ENCODE peak calls at places on chromosomes 6 and 20, in four cellular contexts. J is right lobe of liver, G is A549, L is adrenal gland. Q is an unnamed sample.

GRCh38 chr6:133130863-133131262 is 110.3 kb upstream of the EYA4 start:
- DNase-seq in J (no peak), G (peak), L (peak), Q (no peak)

GRCh38 chr6:14001329-14002012 is 76.7 kb downstream of the RNF182 start:
- DNase-seq in J (no peak), G (peak), L (no peak), Q (no peak)

GRCh38 chr20:63499333-63499969 is 568 bp upstream of the EEF1A2 start:
- DNase-seq in J (peak), G (no peak), L (peak), Q (no peak)

GRCh38 chr6:87366428-87366827 is 21.8 kb downstream of the C6orf163 start:
- DNase-seq in J (no peak), G (no peak), L (no peak), Q (no peak)

GRCh38 chr6:154721460-154721859 is 11.8 kb upstream of the SCAF8 start:
- DNase-seq in J (no peak), G (no peak), L (no peak), Q (no peak)

GRCh38 chr20:8583209-8584106 is 451.4 kb downstream of the PLCB1 start:
- DNase-seq in J (no peak), G (no peak), L (no peak), Q (no peak)

GRCh38 chr6:21740719-21741118 is 147.2 kb downstream of the SOX4 start:
- DNase-seq in J (no peak), G (no peak), L (no peak), Q (no peak)

GRCh38 chr6:168155193-168155592 is 76.2 kb upstream of the FRMD1 start:
- DNase-seq in J (no peak), G (peak), L (no peak), Q (no peak)

GRCh38 chr20:20549699-20550098 is 162.7 kb downstream of the RALGAPA2 start:
- DNase-seq in J (no peak), G (no peak), L (no peak), Q (no peak)

GRCh38 chr6:12548526-12548925 is 168.0 kb upstream of the PHACTR1 start:
- DNase-seq in J (no peak), G (no peak), L (no peak), Q (no peak)

GRCh38 chr20:20060234-20060998 is 8.1 kb downstream of the CFAP61 start:
- DNase-seq in J (no peak), G (no peak), L (no peak), Q (no peak)

GRCh38 chr6:4935981-4936680 is 67.7 kb downstream of the RPP40 start:
- DNase-seq in J (no peak), G (no peak), L (no peak), Q (no peak)

DNA sequence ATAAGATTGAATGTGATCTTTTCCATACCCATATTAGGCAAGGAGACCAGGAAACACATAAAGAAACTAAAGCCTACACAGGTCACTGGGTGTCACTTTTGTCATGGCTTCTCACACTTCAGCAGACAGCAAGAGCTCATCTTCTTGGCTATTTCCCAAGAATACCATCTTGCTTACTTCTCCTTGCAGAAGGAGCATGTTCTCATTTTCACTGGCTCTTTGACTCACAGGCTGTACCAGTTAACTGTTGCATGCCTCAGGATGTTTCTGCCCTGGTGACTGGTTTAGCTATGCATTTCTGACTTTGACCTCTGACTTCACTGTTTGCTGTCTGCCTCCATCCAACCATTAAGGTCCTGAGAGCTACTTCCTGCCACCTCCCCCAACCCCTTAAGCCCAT is 40.3 kb upstream of the OGFRL1 start:
- DNase-seq in J (no peak), G (peak), L (no peak), Q (no peak)
- TF ChIP-seq CTCF in J (no peak), G (no peak), L (no peak), Q (no peak)

GRCh38 chr6:142146828-142147662 is at the start of the genes NMBR and VTA1:
- DNase-seq in J (peak), G (peak), L (peak), Q (peak)
- TF ChIP-seq POLR2A in J (peak), G (peak), L (peak), Q (no peak)

DNA sequence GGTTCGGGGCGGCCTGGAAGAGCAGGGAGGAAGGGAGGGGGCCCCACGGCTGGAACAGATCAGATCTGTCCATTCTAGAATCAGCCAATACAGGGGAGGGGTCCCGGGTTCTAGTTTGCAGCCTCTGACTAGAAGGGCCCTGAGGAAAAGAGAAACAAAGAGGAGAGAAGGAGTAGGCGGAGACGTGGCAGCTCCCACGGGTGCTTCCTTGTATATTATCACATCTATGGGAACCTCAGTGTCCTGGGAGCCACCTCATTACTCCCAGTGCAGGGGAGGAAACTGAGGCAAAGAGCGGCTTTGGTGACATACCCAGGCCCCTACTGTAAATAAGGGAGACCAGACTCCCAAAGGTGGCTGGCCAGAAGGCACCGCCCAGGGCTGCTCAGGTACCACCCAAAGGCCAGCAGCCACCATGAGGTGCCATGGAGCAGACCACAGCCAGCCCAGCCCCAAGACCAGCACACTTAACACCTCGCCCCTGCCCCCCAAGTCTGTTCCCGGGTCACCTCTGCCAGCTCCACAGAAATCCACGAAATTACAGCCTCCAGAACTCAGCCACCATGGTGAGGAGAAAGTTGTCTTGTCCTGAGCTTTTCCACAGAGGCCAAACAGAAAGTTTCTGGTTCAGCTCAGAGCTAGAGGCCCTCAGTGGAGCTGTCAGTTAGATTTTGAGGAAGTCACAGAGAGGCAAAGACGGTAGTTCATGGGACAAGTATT is 2.1 kb downstream of the ZC3H12D start:
- DNase-seq in J (no peak), G (no peak), L (no peak), Q (no peak)
- H3K4me3 ChIP-seq in J (no peak), G (no peak), L (no peak), Q (no peak)

GRCh38 chr6:28105286-28105685 is 19.1 kb upstream of the ZSCAN16 start:
- DNase-seq in J (no peak), G (peak), L (no peak), Q (no peak)
- TF ChIP-seq CTCF in J (no peak), G (no peak), L (no peak), Q (no peak)

GRCh38 chr6:142903806-142904205 is 41.2 kb downstream of the HIVEP2 start:
- DNase-seq in J (no peak), G (no peak), L (no peak), Q (no peak)

GRCh38 chr6:142900467-142900961 is 44.5 kb downstream of the HIVEP2 start:
- DNase-seq in J (no peak), G (no peak), L (no peak), Q (no peak)

GRCh38 chr6:142901616-142902015 is 43.4 kb downstream of the HIVEP2 start:
- DNase-seq in J (no peak), G (no peak), L (no peak), Q (no peak)

GRCh38 chr6:142899101-142899760 is 45.7 kb downstream of the HIVEP2 start:
- DNase-seq in J (no peak), G (no peak), L (no peak), Q (no peak)

DNA sequence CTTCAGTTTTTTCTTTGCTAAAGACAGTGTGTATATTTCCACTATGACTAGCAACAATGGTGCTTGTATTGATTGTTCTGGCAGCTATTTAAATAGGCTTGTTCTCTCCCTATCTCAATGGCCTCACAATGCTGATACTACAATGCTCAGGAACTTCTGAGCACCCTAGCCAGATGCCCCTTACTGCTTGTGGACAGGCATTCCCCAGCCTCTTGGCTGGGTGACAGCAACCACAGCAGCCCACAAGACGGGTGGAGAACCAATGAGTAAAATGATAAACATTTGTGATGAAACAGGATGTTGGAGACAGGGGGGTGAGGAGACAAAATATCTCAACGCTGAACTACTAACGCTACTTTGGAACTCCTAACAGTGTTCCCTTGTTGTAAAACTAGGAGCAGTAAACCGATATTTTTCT is 42.3 kb downstream of the HIVEP2 start:
- DNase-seq in J (no peak), G (no peak), L (peak), Q (no peak)
- TF ChIP-seq POLR2A in J (no peak), G (no peak), L (no peak), Q (no peak)

DNA sequence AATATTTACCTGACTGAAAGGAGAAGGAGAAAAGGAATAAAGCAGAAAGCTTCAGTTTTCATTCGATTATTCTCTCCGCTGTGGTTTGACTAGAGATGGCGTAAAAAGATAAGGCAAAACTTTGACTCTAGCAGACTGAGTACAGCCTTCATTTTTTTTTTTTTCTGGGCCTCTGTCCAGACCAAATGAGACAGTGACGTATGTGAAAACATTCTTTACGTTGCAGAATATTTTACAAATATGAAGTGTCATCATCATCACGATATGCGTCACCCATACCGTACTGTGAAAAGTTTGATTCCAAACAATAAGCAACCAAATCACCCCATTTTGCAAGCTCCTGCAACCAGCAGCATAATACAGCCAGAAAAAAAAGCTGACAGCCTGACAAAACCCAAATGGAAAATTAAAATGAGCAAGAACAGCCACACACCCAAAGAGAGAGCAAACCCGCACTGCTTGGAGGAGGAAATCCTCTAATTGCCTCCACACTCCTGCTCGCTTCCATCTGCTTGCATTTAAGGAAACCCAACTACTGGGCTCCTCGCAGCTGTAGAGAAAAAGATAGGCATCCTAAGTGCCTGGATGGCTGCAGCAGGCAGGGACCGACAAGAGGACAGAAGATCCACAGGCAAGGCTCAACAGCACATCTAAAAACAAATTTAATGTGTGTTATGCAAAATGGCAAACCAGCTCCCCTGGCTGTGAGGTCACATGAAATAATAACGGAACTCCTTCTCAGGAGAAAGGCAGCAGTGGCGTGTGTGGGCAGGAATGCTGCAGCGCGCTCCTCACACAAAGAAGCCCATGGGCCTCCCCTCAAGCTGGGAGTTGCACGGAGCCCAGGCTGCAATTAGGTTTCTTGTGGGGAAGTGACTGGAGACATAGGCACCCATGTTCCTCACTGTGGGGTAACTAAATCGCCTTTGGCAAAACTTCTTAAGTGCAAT is 113.1 kb downstream of the FYN start:
- DNase-seq in J (no peak), G (no peak), L (no peak), Q (no peak)
- H3K4me3 ChIP-seq in J (no peak), G (no peak), L (no peak), Q (no peak)

GRCh38 chr20:18287915-18288747 is at the start of gene ZNF133:
- DNase-seq in J (peak), G (peak), L (peak), Q (peak)
- TF ChIP-seq CTCF in J (no peak), G (no peak), L (no peak), Q (no peak)

DNA sequence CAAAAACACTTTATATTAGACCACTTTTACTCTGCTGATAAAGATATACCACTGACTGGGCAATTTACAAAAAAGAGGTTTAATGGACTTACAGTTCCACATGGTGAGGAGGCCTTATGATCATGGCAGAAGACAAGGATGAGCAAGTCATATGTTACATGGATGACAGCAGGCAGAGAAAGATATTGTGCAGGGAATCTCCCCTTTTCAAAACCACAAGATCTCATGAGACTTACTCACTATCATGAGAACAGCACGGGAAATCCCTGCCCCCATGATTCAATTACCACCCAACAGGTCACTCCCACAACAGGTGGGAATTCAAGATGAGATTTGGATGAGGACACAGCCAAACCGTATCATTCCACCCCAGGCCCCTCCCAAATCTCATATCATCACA is 1383.8 kb upstream of the MAP3K7 start:
- DNase-seq in J (no peak), G (no peak), L (no peak), Q (no peak)
- TF ChIP-seq POLR2A in J (no peak), G (no peak), L (no peak), Q (no peak)

DNA sequence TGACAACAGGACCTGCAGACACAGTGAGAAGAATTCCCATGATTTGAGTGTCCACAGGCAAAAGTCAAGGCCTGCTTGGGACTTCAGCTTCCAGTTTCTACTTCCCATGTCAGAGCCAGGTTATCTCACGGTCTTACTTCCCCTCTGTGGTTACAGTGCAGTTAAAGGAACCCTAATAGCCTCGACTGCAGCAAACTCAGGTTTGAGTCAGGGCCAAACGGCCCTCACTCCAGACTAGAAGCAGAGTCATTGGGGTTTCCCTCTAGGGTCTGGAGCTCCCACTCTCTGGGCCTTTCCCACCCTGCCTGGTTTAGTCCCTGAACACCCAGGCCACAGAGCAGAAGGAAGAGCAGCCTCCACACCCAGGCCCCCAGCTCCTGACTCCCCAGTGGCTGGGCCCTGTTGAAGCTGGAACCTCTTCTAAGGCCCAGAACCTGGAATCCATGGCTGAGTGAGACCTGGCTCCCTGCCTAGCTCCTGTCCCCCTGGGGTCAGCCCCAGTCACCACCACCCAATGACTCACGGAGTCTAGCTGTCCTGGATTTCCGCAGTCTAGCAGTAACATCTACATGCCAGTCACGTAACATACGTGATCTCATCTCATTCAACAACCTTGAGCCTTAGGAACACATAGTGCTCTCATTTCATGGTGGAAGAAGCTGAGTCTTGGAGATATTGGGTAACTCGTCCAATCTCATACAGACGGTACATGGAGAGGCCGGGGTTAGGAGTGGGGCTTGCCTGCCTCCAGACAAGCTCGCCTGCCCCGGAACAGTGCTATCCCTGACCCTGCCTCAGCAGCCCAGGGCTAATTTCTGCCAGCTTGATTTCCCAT is 9.2 kb upstream of the GHRH start:
- DNase-seq in J (no peak), G (no peak), L (no peak), Q (no peak)
- H3K4me3 ChIP-seq in J (no peak), G (no peak), L (no peak), Q (no peak)

GRCh38 chr20:37529214-37529967 is 1.7 kb upstream of the BLCAP start:
- DNase-seq in J (peak), G (no peak), L (no peak), Q (peak)
- TF ChIP-seq CTCF in J (no peak), G (no peak), L (no peak), Q (no peak)

Q was measured in lower leg skin.